ENCODE peak calls at places on chromosomes 1 and 21, in five cellular contexts. Z is colonic mucosa, Y is mammary epithelial cell, I is GM23248, U is neural progenitor cell. W is an unnamed sample.
A peak's percentile ranks its signal among the peaks of the same experiment; 100 is the strongest.

GRCh38 chr1:96596226-96596625 is 125.4 kb upstream of the PTBP2 start:
- DNase-seq in Z (no peak), Y (peak; percentile 21), I (peak; percentile 34), U (peak; percentile 57), W (peak; percentile 7)

GRCh38 chr1:149844650-149845255 is 54.6 kb upstream of the BOLA1 start:
- DNase-seq in Z (no peak), Y (no peak), I (peak; percentile 16), U (peak; percentile 1), W (no peak)

GRCh38 chr21:24634749-24635148 is 972.5 kb downstream of the MRPL39 start:
- DNase-seq in Z (no peak), Y (no peak), I (no peak), U (no peak), W (no peak)

GRCh38 chr1:184752656-184753055 is 2.0 kb downstream of the EDEM3 start:
- DNase-seq in Z (no peak), Y (no peak), I (no peak), U (no peak), W (no peak)

GRCh38 chr1:23624440-23624839 is 65.1 kb upstream of the ID3 start:
- DNase-seq in Z (no peak), Y (no peak), I (no peak), U (no peak), W (no peak)

GRCh38 chr1:51644533-51645197 is 27.8 kb downstream of the OSBPL9 start:
- DNase-seq in Z (no peak), Y (peak; percentile 64), I (peak; percentile 88), U (no peak), W (peak; percentile 88)

GRCh38 chr21:44506279-44507255 is 33.4 kb downstream of the KRTAP10-1 start:
- DNase-seq in Z (no peak), Y (no peak), I (no peak), U (peak; percentile 33), W (no peak)

GRCh38 chr1:51344602-51345299 is 14.4 kb upstream of the TTC39A start:
- DNase-seq in Z (peak; percentile 70), Y (no peak), I (peak; percentile 20), U (peak; percentile 47), W (no peak)

GRCh38 chr1:156489166-156489934 is 11.2 kb downstream of the MEF2D start:
- DNase-seq in Z (no peak), Y (no peak), I (peak; percentile 51), U (peak; percentile 77), W (no peak)

GRCh38 chr1:9689011-9689706 is 37.6 kb downstream of the PIK3CD start:
- DNase-seq in Z (peak; percentile 89), Y (peak; percentile 66), I (peak; percentile 85), U (peak; percentile 96), W (no peak)

GRCh38 chr1:68230901-68231626 is 1.3 kb downstream of the WLS start:
- DNase-seq in Z (peak; percentile 47), Y (peak; percentile 29), I (peak; percentile 63), U (peak; percentile 15), W (no peak)

GRCh38 chr21:33403128-33403785 is at the start of gene IFNGR2:
- DNase-seq in Z (no peak), Y (peak; percentile 24), I (peak; percentile 58), U (peak; percentile 77), W (no peak)

GRCh38 chr1:2481885-2482284 is 5.8 kb downstream of the PLCH2 start:
- DNase-seq in Z (no peak), Y (no peak), I (no peak), U (no peak), W (no peak)

GRCh38 chr1:226062558-226063361 is at the start of gene H3-3A:
- DNase-seq in Z (peak; percentile 100), Y (peak; percentile 92), I (peak; percentile 88), U (peak; percentile 98), W (peak; percentile 70)

GRCh38 chr1:73044241-73044640 is 761.9 kb upstream of the NEGR1 start:
- DNase-seq in Z (no peak), Y (no peak), I (no peak), U (no peak), W (no peak)

GRCh38 chr21:14677023-14677422 is 130.9 kb upstream of the SAMSN1 start:
- DNase-seq in Z (no peak), Y (no peak), I (no peak), U (no peak), W (no peak)

GRCh38 chr1:184646824-184647223 is 107.8 kb downstream of the EDEM3 start:
- DNase-seq in Z (no peak), Y (no peak), I (no peak), U (no peak), W (no peak)

GRCh38 chr1:237713886-237714285 is 176.8 kb downstream of the ZP4 start:
- DNase-seq in Z (no peak), Y (no peak), I (no peak), U (no peak), W (no peak)

GRCh38 chr1:27630859-27631491 is 4.0 kb downstream of the FGR start:
- DNase-seq in Z (no peak), Y (no peak), I (no peak), U (no peak), W (no peak)

GRCh38 chr1:79373481-79374132 is 367.1 kb upstream of the ADGRL4 start:
- DNase-seq in Z (no peak), Y (no peak), I (peak; percentile 41), U (no peak), W (peak; percentile 8)

GRCh38 chr1:16905112-16905855 is 9.5 kb downstream of the RNU1-2 start:
- DNase-seq in Z (no peak), Y (peak; percentile 99), I (peak; percentile 91), U (peak; percentile 76), W (peak; percentile 86)

GRCh38 chr1:83497563-83497962 is 501.4 kb downstream of the TTLL7 start:
- DNase-seq in Z (no peak), Y (no peak), I (peak; percentile 24), U (peak; percentile 35), W (no peak)

GRCh38 chr1:156750191-156750931 is 1.1 kb downstream of the HDGF start:
- DNase-seq in Z (peak; percentile 73), Y (peak; percentile 92), I (peak; percentile 78), U (peak; percentile 17), W (no peak)

GRCh38 chr1:183810172-183810571 is 5.3 kb downstream of the RGL1 start:
- DNase-seq in Z (no peak), Y (no peak), I (no peak), U (no peak), W (peak; percentile 32)

GRCh38 chr21:29827236-29827635 is 112.6 kb downstream of the GRIK1 start:
- DNase-seq in Z (no peak), Y (peak; percentile 11), I (peak; percentile 17), U (no peak), W (no peak)

GRCh38 chr1:106768077-106768476 is 288.4 kb upstream of the PRMT6 start:
- DNase-seq in Z (no peak), Y (no peak), I (peak; percentile 42), U (no peak), W (no peak)

GRCh38 chr1:117664314-117664713 is 58.5 kb downstream of the TENT5C start:
- DNase-seq in Z (no peak), Y (no peak), I (no peak), U (no peak), W (no peak)

GRCh38 chr1:112393634-112393976 is 2.4 kb upstream of the CTTNBP2NL start:
- DNase-seq in Z (peak; percentile 51), Y (no peak), I (peak; percentile 63), U (no peak), W (no peak)

GRCh38 chr1:112358798-112359408 is 37.1 kb upstream of the CTTNBP2NL start:
- DNase-seq in Z (peak; percentile 76), Y (peak; percentile 59), I (peak; percentile 78), U (peak; percentile 65), W (peak; percentile 10)

GRCh38 chr1:85617582-85618237 is 37.1 kb downstream of the CCN1 start:
- DNase-seq in Z (no peak), Y (no peak), I (peak; percentile 85), U (no peak), W (peak; percentile 69)

DNA sequence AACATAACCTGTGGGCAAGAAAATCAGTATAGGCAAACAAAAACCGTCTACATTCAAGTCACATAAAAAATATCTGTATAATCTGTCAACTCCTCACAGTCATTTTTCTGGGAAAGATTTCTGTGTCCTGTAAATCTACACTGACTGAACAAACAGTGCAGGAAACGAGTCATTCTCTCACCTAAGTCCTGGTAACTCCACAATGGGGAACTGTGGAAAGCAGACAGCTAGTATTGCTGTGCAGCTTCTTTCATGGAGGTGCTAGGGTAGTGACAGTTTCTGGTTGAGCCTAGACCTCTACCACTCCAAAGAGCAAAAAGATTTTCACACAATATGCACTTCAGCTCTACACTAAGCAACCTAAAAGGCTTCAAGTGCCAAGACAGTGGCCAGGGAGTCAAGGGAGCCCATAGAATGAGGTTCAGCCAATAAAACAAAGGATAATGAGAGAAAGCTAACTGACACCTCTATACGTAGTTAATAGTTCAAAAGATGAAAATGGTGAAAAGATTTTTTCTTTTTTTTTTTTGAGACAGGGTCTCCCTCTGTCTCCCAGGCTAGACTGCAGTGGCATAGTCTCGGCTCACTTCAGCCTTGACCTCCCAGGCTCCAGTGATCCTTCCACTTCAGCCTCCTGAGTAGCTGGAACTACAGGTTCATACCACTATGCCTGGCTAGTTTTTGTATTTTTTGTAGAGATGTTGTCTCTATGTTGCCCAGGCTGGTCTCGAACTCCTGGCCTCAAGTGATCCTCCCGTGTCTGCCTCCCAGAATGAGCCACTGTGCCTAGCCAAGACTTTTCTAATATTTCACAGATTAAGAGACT is 5.5 kb downstream of the PTP4A2 start:
- DNase-seq in Z (no peak), Y (peak; percentile 51), I (peak; percentile 54), U (peak; percentile 12), W (no peak)
- H3K9ac ChIP-seq in Z (peak overlapping the region; percentile 54), Y (no peak overlapping the region), I (peak overlapping the region; percentile 32), U (no peak overlapping the region), W (peak overlapping the region; percentile 14)

GRCh38 chr21:31943586-31943985 is 70.8 kb downstream of the HUNK start:
- DNase-seq in Z (no peak), Y (no peak), I (no peak), U (no peak), W (no peak)

GRCh38 chr21:31946236-31946635 is 73.4 kb downstream of the HUNK start:
- DNase-seq in Z (no peak), Y (no peak), I (no peak), U (no peak), W (no peak)

GRCh38 chr21:31948681-31949080 is 75.9 kb downstream of the HUNK start:
- DNase-seq in Z (no peak), Y (no peak), I (no peak), U (no peak), W (no peak)

GRCh38 chr21:31945116-31945515 is 72.3 kb downstream of the HUNK start:
- DNase-seq in Z (no peak), Y (no peak), I (no peak), U (no peak), W (no peak)

GRCh38 chr21:31945576-31945975 is 72.8 kb downstream of the HUNK start:
- DNase-seq in Z (no peak), Y (no peak), I (peak; percentile 81), U (no peak), W (peak; percentile 55)
- H3K27ac ChIP-seq in Z (no peak overlapping the region), Y (no peak overlapping the region), I (peak overlapping the region; percentile 24), U (no peak overlapping the region), W (no peak overlapping the region)

GRCh38 chr1:230866171-230866811 is 2.0 kb downstream of the C1orf198 start:
- DNase-seq in Z (no peak), Y (no peak), I (peak; percentile 78), U (no peak), W (peak; percentile 67)
- H3K9ac ChIP-seq in Z (no peak overlapping the region), Y (no peak overlapping the region), I (peak overlapping the region; percentile 78), U (no peak overlapping the region), W (peak overlapping the region; percentile 93)

DNA sequence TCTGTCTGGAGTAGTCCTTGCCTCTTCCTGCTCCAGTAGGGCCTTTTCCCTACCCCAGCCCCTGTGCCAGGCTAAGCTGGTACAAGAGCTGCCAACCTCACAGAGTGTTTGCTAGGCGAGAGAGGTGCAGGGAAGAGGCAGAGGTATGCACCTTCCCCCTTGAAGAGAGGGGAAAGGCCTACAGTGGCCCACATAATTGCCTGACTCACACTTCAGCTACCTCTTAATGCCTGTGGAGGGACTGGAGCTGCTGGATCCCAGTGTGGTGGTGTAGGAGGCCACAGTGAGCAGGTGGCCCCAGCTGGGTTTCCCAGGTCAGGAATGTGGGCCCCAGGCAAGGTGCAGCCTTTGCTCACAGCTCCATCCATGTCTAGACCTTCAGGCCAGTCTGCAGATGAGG is 3.3 kb upstream of the CCDC28B start:
- DNase-seq in Z (no peak), Y (no peak), I (no peak), U (no peak), W (no peak)
- H3K27ac ChIP-seq in Z (no peak overlapping the region), Y (no peak overlapping the region), I (peak overlapping the region; percentile 26), U (peak overlapping the region; percentile 45), W (no peak overlapping the region)